ENCODE peak calls at places on chromosomes 12 and 14, in eight cellular contexts. V is testis, B is left ventricle myocardium inferior, M is aorta, O is IMR-90, J is Panc1, Q is thoracic aorta, F is AG04450. G is an unnamed sample.

GRCh38 chr12:45773734-45774133 is 44.2 kb downstream of the ARID2 start:
- DNase-seq in V (no peak), B (no peak), M (no peak), O (no peak), J (no peak), Q (no peak), F (no peak), G (no peak)

GRCh38 chr14:92794547-92794941 is 439 bp downstream of the GOLGA5 start:
- DNase-seq in V (no peak), B (peak; percentile 31), M (no peak), O (peak; percentile 18), J (no peak), Q (no peak), F (no peak), G (no peak)

GRCh38 chr14:105931808-105932483 is 405.6 kb downstream of the TMEM121 start:
- DNase-seq in V (no peak), B (no peak), M (peak; percentile 5), O (no peak), J (no peak), Q (no peak), F (no peak), G (peak; percentile 19)

GRCh38 chr12:14769837-14770494 is 33.3 kb downstream of the WBP11 start:
- DNase-seq in V (peak; percentile 82), B (peak; percentile 77), M (peak; percentile 94), O (peak; percentile 68), J (no peak), Q (peak; percentile 39), F (no peak), G (peak; percentile 90)

GRCh38 chr12:30692470-30692869 is 3.2 kb downstream of the IPO8 start:
- DNase-seq in V (no peak), B (no peak), M (no peak), O (peak; percentile 18), J (no peak), Q (no peak), F (no peak), G (no peak)

GRCh38 chr12:52266514-52266913 is 7.9 kb upstream of the KRT86 start:
- DNase-seq in V (no peak), B (no peak), M (no peak), O (no peak), J (no peak), Q (no peak), F (no peak), G (no peak)

GRCh38 chr14:59918824-59919581 is 941 bp upstream of the LRRC9 start:
- DNase-seq in V (peak; percentile 52), B (no peak), M (no peak), O (peak; percentile 18), J (no peak), Q (no peak), F (no peak), G (peak; percentile 66)

GRCh38 chr12:89544730-89545184 is 18.9 kb upstream of the POC1B start:
- DNase-seq in V (peak; percentile 47), B (peak; percentile 56), M (peak; percentile 75), O (no peak), J (no peak), Q (no peak), F (no peak), G (no peak)

GRCh38 chr12:113392988-113393579 is 10.6 kb downstream of the SDS start:
- DNase-seq in V (peak; percentile 83), B (no peak), M (no peak), O (no peak), J (no peak), Q (no peak), F (no peak), G (no peak)

GRCh38 chr12:75481013-75481705 is 604 bp downstream of the GLIPR1 start:
- DNase-seq in V (no peak), B (no peak), M (no peak), O (no peak), J (no peak), Q (no peak), F (no peak), G (no peak)

GRCh38 chr12:82144505-82144904 is 213.7 kb downstream of the CCDC59 start:
- DNase-seq in V (no peak), B (no peak), M (no peak), O (no peak), J (no peak), Q (no peak), F (no peak), G (no peak)

GRCh38 chr14:90454041-90455000 is 57.5 kb downstream of the CALM1 start:
- DNase-seq in V (peak; percentile 96), B (peak; percentile 82), M (peak; percentile 88), O (peak; percentile 62), J (no peak), Q (peak; percentile 33), F (peak; percentile 45), G (no peak)

GRCh38 chr12:99505805-99506204 is 141.7 kb upstream of the GARIN6 start:
- DNase-seq in V (no peak), B (no peak), M (no peak), O (no peak), J (no peak), Q (no peak), F (no peak), G (no peak)

GRCh38 chr12:58148405-58148804 is 207.0 kb downstream of the ATP23 start:
- DNase-seq in V (no peak), B (no peak), M (no peak), O (peak; percentile 49), J (no peak), Q (no peak), F (peak; percentile 13), G (no peak)

GRCh38 chr14:67623114-67623513 is 3.4 kb downstream of the ARG2 start:
- DNase-seq in V (no peak), B (no peak), M (no peak), O (no peak), J (no peak), Q (no peak), F (no peak), G (no peak)

GRCh38 chr12:106868982-106869381 is 86.7 kb upstream of the TMEM263 start:
- DNase-seq in V (no peak), B (no peak), M (no peak), O (no peak), J (no peak), Q (no peak), F (no peak), G (no peak)

GRCh38 chr12:28292699-28293098 is 102.4 kb downstream of the CCDC91 start:
- DNase-seq in V (no peak), B (no peak), M (no peak), O (no peak), J (no peak), Q (no peak), F (no peak), G (no peak)

GRCh38 chr12:16849473-16849872 is 243.5 kb upstream of the LMO3 start:
- DNase-seq in V (no peak), B (no peak), M (no peak), O (no peak), J (no peak), Q (no peak), F (no peak), G (no peak)

GRCh38 chr14:66680216-66680615 is 172.3 kb downstream of the GPHN start:
- DNase-seq in V (no peak), B (no peak), M (no peak), O (no peak), J (no peak), Q (no peak), F (no peak), G (no peak)

GRCh38 chr12:32089156-32089950 is 17.3 kb upstream of the BICD1 start:
- DNase-seq in V (no peak), B (no peak), M (no peak), O (no peak), J (no peak), Q (no peak), F (no peak), G (no peak)

GRCh38 chr12:78036889-78037288 is 206.2 kb downstream of the NAV3 start:
- DNase-seq in V (no peak), B (no peak), M (no peak), O (no peak), J (no peak), Q (no peak), F (no peak), G (no peak)

DNA sequence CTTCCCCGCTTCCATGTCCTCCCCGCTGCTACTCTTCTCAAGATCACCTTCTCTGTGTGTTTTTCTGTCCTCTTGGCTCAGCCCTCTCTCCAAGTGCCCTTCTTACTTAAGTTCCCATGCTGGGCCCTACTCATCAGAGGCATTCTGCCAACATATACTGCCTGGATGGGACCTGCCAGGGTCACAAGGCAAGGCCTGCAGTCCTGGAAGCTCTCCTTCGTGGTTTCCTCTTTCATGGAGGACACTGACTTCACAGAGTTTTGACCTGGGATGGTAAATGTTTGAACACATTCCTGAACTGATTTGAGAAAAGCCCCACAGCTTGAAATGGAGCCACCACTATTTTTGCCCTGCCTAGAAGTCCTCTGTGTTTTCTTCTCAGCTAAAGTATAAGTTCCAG is 140.9 kb downstream of the TMEM30B start:
- DNase-seq in V (no peak), B (no peak), M (no peak), O (peak; percentile 37), J (no peak), Q (no peak), F (no peak), G (no peak)
- H3K9me3 ChIP-seq in V (no peaks in the 10 kb centered on the region), B (peaks cover 17% of the 10 kb centered on the region), M (no peaks in the 10 kb centered on the region), O (peaks cover 2% of the 10 kb centered on the region), J (no peaks in the 10 kb centered on the region), Q (no peaks in the 10 kb centered on the region), F (peaks cover 6% of the 10 kb centered on the region), G (no peaks in the 10 kb centered on the region)

GRCh38 chr12:124293286-124294003 is 1.4 kb upstream of the RFLNA start:
- DNase-seq in V (no peak), B (no peak), M (no peak), O (no peak), J (no peak), Q (no peak), F (no peak), G (no peak)
- H3K9me3 ChIP-seq in V (no peaks in the 10 kb centered on the region), B (peaks cover 1% of the 10 kb centered on the region), M (no peaks in the 10 kb centered on the region), O (no peaks in the 10 kb centered on the region), J (no peaks in the 10 kb centered on the region), Q (no peaks in the 10 kb centered on the region), F (no peaks in the 10 kb centered on the region), G (no peaks in the 10 kb centered on the region)

GRCh38 chr12:34294137-34294536 is 271.8 kb downstream of the ALG10 start:
- DNase-seq in V (no peak), B (no peak), M (no peak), O (no peak), J (no peak), Q (no peak), F (no peak), G (peak; percentile 8)
- H3K9me3 ChIP-seq in V (no peaks in the 10 kb centered on the region), B (peaks cover 14% of the 10 kb centered on the region), M (no peaks in the 10 kb centered on the region), O (peaks cover 73% of the 10 kb centered on the region), J (no peaks in the 10 kb centered on the region), Q (no peaks in the 10 kb centered on the region), F (peaks cover 100% of the 10 kb centered on the region), G (no peaks in the 10 kb centered on the region)

GRCh38 chr12:133203344-133204263 is 22.3 kb downstream of the ZNF268 start:
- DNase-seq in V (no peak), B (no peak), M (no peak), O (peak; percentile 20), J (no peak), Q (no peak), F (no peak), G (no peak)

GRCh38 chr12:133201888-133202287 is 20.6 kb downstream of the ZNF268 start:
- DNase-seq in V (no peak), B (no peak), M (no peak), O (no peak), J (no peak), Q (no peak), F (no peak), G (no peak)

GRCh38 chr12:133206390-133206789 is 25.1 kb downstream of the ZNF268 start:
- DNase-seq in V (no peak), B (no peak), M (no peak), O (no peak), J (no peak), Q (no peak), F (no peak), G (no peak)

GRCh38 chr12:133204264-133204603 is 22.9 kb downstream of the ZNF268 start:
- DNase-seq in V (no peak), B (no peak), M (no peak), O (no peak), J (no peak), Q (no peak), F (no peak), G (no peak)

GRCh38 chr12:133202493-133203343 is 21.4 kb downstream of the ZNF268 start:
- DNase-seq in V (no peak), B (no peak), M (no peak), O (no peak), J (no peak), Q (no peak), F (no peak), G (no peak)
- H3K9me3 ChIP-seq in V (no peaks in the 10 kb centered on the region), B (peaks cover 89% of the 10 kb centered on the region), M (peaks cover 20% of the 10 kb centered on the region), O (peaks cover 54% of the 10 kb centered on the region), J (peaks cover 69% of the 10 kb centered on the region), Q (peaks cover 82% of the 10 kb centered on the region), F (peaks cover 23% of the 10 kb centered on the region), G (peaks cover 90% of the 10 kb centered on the region)

G was measured in tibial artery.